ENCODE peak calls at places on chromosomes 5 and 9, in five cellular contexts. R is ovary, T is heart right ventricle, Q is OCI-LY7, E is PC-3. D is an unnamed sample.
A peak's percentile ranks its signal among the peaks of the same experiment; 100 is the strongest.

GRCh38 chr5:76199321-76200318 is 116.4 kb downstream of the SV2C start:
- DNase-seq in T (no peak), E (no peak), R (no peak), Q (no peak), D (no peak)

GRCh38 chr5:113989913-113990305 is 372.0 kb upstream of the KCNN2 start:
- DNase-seq in Q (no peak), E (peak; percentile 37), R (no peak), T (no peak), D (no peak)

GRCh38 chr5:164048527-164048926 is 543.1 kb downstream of the MAT2B start:
- DNase-seq in R (no peak), T (no peak), E (peak; percentile 23), Q (no peak), D (no peak)

GRCh38 chr9:64128572-64128971 is 1156.4 kb downstream of the FOXD4L5 start:
- DNase-seq in Q (no peak), E (no peak), R (no peak), T (no peak), D (no peak)

GRCh38 chr9:110283736-110284135 is 27.4 kb upstream of the TXN start:
- DNase-seq in R (no peak), E (peak; percentile 35), Q (no peak), T (no peak), D (no peak)

GRCh38 chr5:176541338-176542134 is 4.3 kb upstream of the RNF44 start:
- DNase-seq in Q (peak; percentile 85), T (no peak), R (peak; percentile 48), E (peak; percentile 31), D (peak; percentile 67)

GRCh38 chr9:127825319-127826051 is 22.8 kb downstream of the FPGS start:
- DNase-seq in E (no peak), Q (peak; percentile 58), T (no peak), R (peak; percentile 60), D (no peak)

GRCh38 chr5:77855369-77855768 is 79.2 kb upstream of the TBCA start:
- DNase-seq in E (no peak), T (no peak), R (no peak), Q (no peak), D (no peak)

GRCh38 chr5:112205840-112206239 is 213.2 kb downstream of the EPB41L4A start:
- DNase-seq in R (no peak), Q (no peak), T (no peak), E (no peak), D (no peak)

GRCh38 chr5:109454726-109455505 is 45.1 kb upstream of the PJA2 start:
- DNase-seq in Q (no peak), E (no peak), T (no peak), R (no peak), D (no peak)

GRCh38 chr5:142095651-142096330 is 12.8 kb upstream of the NDFIP1 start:
- DNase-seq in Q (no peak), E (no peak), T (peak; percentile 39), R (no peak), D (no peak)

GRCh38 chr5:9670371-9670770 is 40.2 kb upstream of the TAS2R1 start:
- DNase-seq in E (no peak), R (no peak), T (no peak), Q (no peak), D (no peak)

GRCh38 chr9:124501771-124502320 is 5.4 kb downstream of the NR5A1 start:
- DNase-seq in T (no peak), Q (no peak), R (no peak), E (no peak), D (no peak)

GRCh38 chr9:99820330-99821186 is 1.1 kb upstream of the NR4A3 start:
- DNase-seq in E (peak; percentile 39), Q (peak; percentile 66), R (peak; percentile 84), T (peak; percentile 74), D (peak; percentile 73)

GRCh38 chr9:137034039-137034708 is 2.3 kb upstream of the FUT7 start:
- DNase-seq in T (no peak), E (no peak), Q (no peak), R (no peak), D (no peak)

GRCh38 chr5:137374110-137374853 is 124.8 kb downstream of the SPOCK1 start:
- DNase-seq in R (no peak), T (no peak), Q (no peak), E (peak; percentile 4), D (no peak)

GRCh38 chr9:85640425-85640824 is 101.3 kb downstream of the AGTPBP1 start:
- DNase-seq in E (no peak), Q (no peak), R (no peak), T (no peak), D (no peak)

GRCh38 chr9:3179716-3180115 is 335.8 kb upstream of the PUM3 start:
- DNase-seq in E (no peak), R (no peak), Q (no peak), T (no peak), D (no peak)

DNA sequence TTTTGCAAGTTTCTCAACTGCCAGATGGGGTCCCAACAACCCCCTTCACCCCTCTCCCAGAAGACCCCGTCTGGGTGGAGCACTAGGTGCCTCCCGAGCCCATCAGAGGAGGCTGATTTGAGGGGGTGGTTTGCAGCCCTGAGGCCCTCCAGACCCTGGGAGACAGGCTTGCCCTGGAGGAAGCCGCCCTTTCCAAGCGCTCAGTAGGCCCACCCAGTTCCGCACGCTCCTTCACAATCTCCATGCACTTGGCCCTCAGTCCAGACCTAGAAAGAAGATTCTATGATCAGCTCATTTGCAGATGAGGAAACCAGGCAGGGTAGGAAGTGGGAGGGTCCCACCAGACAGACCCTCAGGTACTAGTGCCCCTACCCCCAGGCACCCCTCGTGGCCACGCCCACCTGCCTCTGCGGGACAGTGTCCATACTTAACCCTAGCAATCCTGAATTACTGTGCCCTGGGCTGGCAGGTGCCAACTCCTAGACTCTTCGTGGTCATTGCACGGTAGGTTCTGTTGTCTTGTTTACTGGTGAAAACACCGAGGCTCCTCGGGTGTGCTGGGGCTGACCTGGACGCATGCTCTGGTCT is 22.3 kb downstream of the OR2V1 start:
- DNase-seq in Q (no peak), R (no peak), T (no peak), E (no peak), D (no peak)
- TF ChIP-seq CTCF in Q (no peak), R (no peak), T (no peak), E (no peak), D (no peak)

DNA sequence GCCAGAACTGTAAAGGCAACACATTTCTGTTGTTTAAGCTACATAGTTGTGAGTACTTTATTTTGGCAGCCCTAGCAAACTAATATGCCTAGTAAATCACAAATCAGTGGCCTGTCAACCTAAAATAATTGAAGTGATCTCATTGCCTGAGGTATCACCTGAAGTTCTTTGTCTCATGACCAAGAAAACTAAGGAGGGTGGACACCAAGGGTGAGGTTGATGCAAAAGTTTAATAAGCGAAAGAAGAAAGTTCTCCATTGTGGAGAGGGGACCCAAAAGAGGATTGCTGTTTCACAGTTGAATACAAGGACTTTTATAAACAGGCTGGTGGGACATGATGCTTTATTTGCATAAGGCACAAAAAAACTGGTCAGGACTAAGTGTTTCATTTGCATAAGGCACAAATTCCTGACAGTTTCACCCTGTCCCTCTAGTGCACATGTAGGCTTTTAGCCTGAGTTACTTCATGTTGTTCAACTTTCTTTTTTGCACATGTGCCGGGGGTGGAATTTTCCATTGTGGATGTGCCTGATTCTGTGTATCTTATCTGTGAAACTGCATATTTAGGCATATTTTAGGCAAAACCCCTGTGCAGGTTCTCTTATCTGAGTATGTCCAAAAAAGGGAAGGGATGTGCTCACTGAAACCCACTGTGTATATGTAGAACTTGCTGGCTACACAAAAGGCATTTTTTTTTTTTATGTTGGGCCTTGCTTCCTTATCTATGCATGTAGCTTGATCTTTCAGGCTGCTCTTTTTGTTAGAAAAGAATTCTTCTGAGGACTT is 108.6 kb upstream of the RAI14 start:
- DNase-seq in E (no peak), Q (no peak), T (no peak), R (no peak), D (no peak)
- TF ChIP-seq CTCF in E (no peak), Q (no peak), T (no peak), R (no peak), D (no peak)

DNA sequence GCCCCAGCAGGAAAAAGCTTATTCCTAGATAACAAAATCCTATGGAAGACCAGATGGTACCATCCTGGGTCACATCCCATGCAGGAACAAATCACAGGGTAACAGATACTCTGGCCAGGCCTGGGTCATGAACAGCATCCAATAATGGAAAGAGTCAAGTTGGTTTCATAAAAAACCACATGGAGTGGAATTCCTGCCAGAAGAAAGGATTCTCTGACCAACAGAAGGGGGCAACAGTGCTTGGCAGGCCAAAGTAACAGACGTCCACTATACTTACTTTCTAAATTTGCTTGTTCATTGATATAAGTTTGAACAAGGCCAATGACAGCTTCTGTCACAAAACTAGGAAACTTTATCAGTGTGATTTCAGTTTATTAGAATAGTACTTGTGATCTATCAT is 273.5 kb downstream of the ARRDC3 start:
- DNase-seq in T (no peak), R (no peak), E (no peak), Q (no peak), D (no peak)
- TF ChIP-seq CTCF in T (no peak), R (no peak), E (peak; percentile 33), Q (no peak), D (no peak)

GRCh38 chr5:89042746-89043145 is 159.8 kb upstream of the MEF2C start:
- DNase-seq in E (no peak), R (no peak), T (no peak), Q (no peak), D (no peak)

GRCh38 chr5:89044665-89045200 is 161.7 kb upstream of the MEF2C start:
- DNase-seq in T (no peak), Q (no peak), E (no peak), R (no peak), D (no peak)

GRCh38 chr5:89043676-89044075 is 160.7 kb upstream of the MEF2C start:
- DNase-seq in Q (no peak), R (no peak), E (peak; percentile 89), T (no peak), D (peak; percentile 9)

GRCh38 chr5:89045216-89045615 is 162.2 kb upstream of the MEF2C start:
- DNase-seq in Q (no peak), E (no peak), T (no peak), R (no peak), D (no peak)

DNA sequence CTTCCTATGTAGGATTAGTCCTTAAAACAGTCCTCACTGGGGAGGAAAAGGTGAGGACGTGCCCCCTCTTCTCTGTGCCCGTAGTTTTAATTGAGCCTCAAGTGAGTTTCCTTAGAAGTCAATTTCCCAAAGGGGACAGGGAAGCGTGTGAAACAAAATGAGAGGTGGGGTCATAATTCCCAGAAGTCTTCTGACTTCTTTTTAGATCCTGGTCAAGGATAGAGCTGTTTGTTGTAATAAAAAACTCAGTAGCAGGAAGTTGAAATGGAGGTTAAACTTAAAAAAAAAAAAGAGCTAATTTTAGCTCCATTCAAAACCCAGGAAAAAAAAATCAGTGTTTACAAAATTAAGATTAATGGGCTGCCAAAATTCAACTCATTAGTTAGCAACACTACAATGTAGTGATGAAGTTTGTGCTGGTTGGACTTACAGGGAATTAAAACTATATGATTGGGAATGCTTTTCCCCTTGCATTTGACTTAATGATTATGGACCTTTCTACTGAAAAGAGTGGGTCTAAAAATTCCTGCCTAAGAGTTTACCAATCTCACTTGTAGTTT is 158.3 kb upstream of the MEF2C start:
- DNase-seq in T (peak; percentile 21), R (no peak), Q (no peak), E (no peak), D (no peak)
- TF ChIP-seq CTCF in T (no peak), R (no peak), Q (no peak), E (no peak), D (no peak)